ENCODE peak calls at places on chromosomes 5 and 9, in eight cellular contexts. One of them, this sample, is unnamed.

GRCh38 chr5:57576317-57576716 is 93.7 kb upstream of the ACTBL2 start:
- DNase-seq in OCI-LY7: no peak
- DNase-seq in activated CD4-positive, alpha-beta T cell treated with anti-CD3 and anti-CD28 coated beads for 1 hour: no peak
- DNase-seq in thoracic aorta: no peak
- DNase-seq in putamen: no peak
- DNase-seq in NCI-H2107: no peak
- DNase-seq in T-cell: no peak
- DNase-seq in activated naive CD8-positive, alpha-beta T cell treated with anti-CD3 and anti-CD28 coated beads, Interleukin-2, amount 50 U/mL, for 24 hours: no peak
- DNase-seq in this sample: no peak

GRCh38 chr5:65037845-65038815 is 269.4 kb downstream of the CWC27 start:
- DNase-seq in OCI-LY7: peak; percentile 47
- DNase-seq in NCI-H2107: no peak
- DNase-seq in putamen: no peak
- DNase-seq in thoracic aorta: no peak
- DNase-seq in activated naive CD8-positive, alpha-beta T cell treated with anti-CD3 and anti-CD28 coated beads, Interleukin-2, amount 50 U/mL, for 24 hours: no peak
- DNase-seq in T-cell: no peak
- DNase-seq in activated CD4-positive, alpha-beta T cell treated with anti-CD3 and anti-CD28 coated beads for 1 hour: no peak
- DNase-seq in this sample: no peak

GRCh38 chr5:9339206-9339818 is 206.6 kb downstream of the SEMA5A start:
- DNase-seq in T-cell: no peak
- DNase-seq in thoracic aorta: no peak
- DNase-seq in putamen: no peak
- DNase-seq in activated naive CD8-positive, alpha-beta T cell treated with anti-CD3 and anti-CD28 coated beads, Interleukin-2, amount 50 U/mL, for 24 hours: peak; percentile 4
- DNase-seq in activated CD4-positive, alpha-beta T cell treated with anti-CD3 and anti-CD28 coated beads for 1 hour: no peak
- DNase-seq in OCI-LY7: peak; percentile 7
- DNase-seq in NCI-H2107: no peak
- DNase-seq in this sample: no peak

GRCh38 chr5:141192110-141192725 is at the start of gene PCDHB10:
- DNase-seq in NCI-H2107: no peak
- DNase-seq in T-cell: no peak
- DNase-seq in activated CD4-positive, alpha-beta T cell treated with anti-CD3 and anti-CD28 coated beads for 1 hour: no peak
- DNase-seq in OCI-LY7: peak; percentile 34
- DNase-seq in activated naive CD8-positive, alpha-beta T cell treated with anti-CD3 and anti-CD28 coated beads, Interleukin-2, amount 50 U/mL, for 24 hours: peak; percentile 25
- DNase-seq in putamen: peak; percentile 9
- DNase-seq in thoracic aorta: no peak
- DNase-seq in this sample: no peak

GRCh38 chr5:143033535-143034260 is 263.5 kb downstream of the ARHGAP26 start:
- DNase-seq in OCI-LY7: no peak
- DNase-seq in thoracic aorta: no peak
- DNase-seq in activated naive CD8-positive, alpha-beta T cell treated with anti-CD3 and anti-CD28 coated beads, Interleukin-2, amount 50 U/mL, for 24 hours: no peak
- DNase-seq in activated CD4-positive, alpha-beta T cell treated with anti-CD3 and anti-CD28 coated beads for 1 hour: no peak
- DNase-seq in putamen: no peak
- DNase-seq in NCI-H2107: no peak
- DNase-seq in T-cell: no peak
- DNase-seq in this sample: no peak

GRCh38 chr9:128657344-128657704 is 677 bp upstream of the DYNC2I2 start:
- DNase-seq in activated CD4-positive, alpha-beta T cell treated with anti-CD3 and anti-CD28 coated beads for 1 hour: no peak
- DNase-seq in activated naive CD8-positive, alpha-beta T cell treated with anti-CD3 and anti-CD28 coated beads, Interleukin-2, amount 50 U/mL, for 24 hours: no peak
- DNase-seq in OCI-LY7: no peak
- DNase-seq in putamen: no peak
- DNase-seq in NCI-H2107: no peak
- DNase-seq in T-cell: no peak
- DNase-seq in thoracic aorta: no peak
- DNase-seq in this sample: no peak

GRCh38 chr5:17436345-17436744 is 61.7 kb upstream of the TAF11L2 start:
- DNase-seq in OCI-LY7: no peak
- DNase-seq in NCI-H2107: no peak
- DNase-seq in thoracic aorta: no peak
- DNase-seq in activated CD4-positive, alpha-beta T cell treated with anti-CD3 and anti-CD28 coated beads for 1 hour: no peak
- DNase-seq in T-cell: no peak
- DNase-seq in putamen: no peak
- DNase-seq in activated naive CD8-positive, alpha-beta T cell treated with anti-CD3 and anti-CD28 coated beads, Interleukin-2, amount 50 U/mL, for 24 hours: no peak
- DNase-seq in this sample: no peak

GRCh38 chr9:109986423-109987055 is 206.5 kb downstream of the PALM2AKAP2 start:
- DNase-seq in NCI-H2107: no peak
- DNase-seq in thoracic aorta: no peak
- DNase-seq in T-cell: no peak
- DNase-seq in putamen: no peak
- DNase-seq in OCI-LY7: no peak
- DNase-seq in activated CD4-positive, alpha-beta T cell treated with anti-CD3 and anti-CD28 coated beads for 1 hour: no peak
- DNase-seq in activated naive CD8-positive, alpha-beta T cell treated with anti-CD3 and anti-CD28 coated beads, Interleukin-2, amount 50 U/mL, for 24 hours: no peak
- DNase-seq in this sample: no peak

GRCh38 chr5:181221792-181222629 is 1.1 kb upstream of the TRIM41 start:
- DNase-seq in activated naive CD8-positive, alpha-beta T cell treated with anti-CD3 and anti-CD28 coated beads, Interleukin-2, amount 50 U/mL, for 24 hours: peak; percentile 97
- DNase-seq in T-cell: peak; percentile 90
- DNase-seq in NCI-H2107: no peak
- DNase-seq in thoracic aorta: peak; percentile 83
- DNase-seq in activated CD4-positive, alpha-beta T cell treated with anti-CD3 and anti-CD28 coated beads for 1 hour: peak; percentile 97
- DNase-seq in putamen: peak; percentile 91
- DNase-seq in OCI-LY7: peak; percentile 89
- DNase-seq in this sample: no peak

GRCh38 chr5:177455036-177455660 is 8.5 kb downstream of the PRR7 start:
- DNase-seq in putamen: peak; percentile 53
- DNase-seq in NCI-H2107: no peak
- DNase-seq in thoracic aorta: no peak
- DNase-seq in activated CD4-positive, alpha-beta T cell treated with anti-CD3 and anti-CD28 coated beads for 1 hour: peak; percentile 89
- DNase-seq in T-cell: peak; percentile 90
- DNase-seq in activated naive CD8-positive, alpha-beta T cell treated with anti-CD3 and anti-CD28 coated beads, Interleukin-2, amount 50 U/mL, for 24 hours: peak; percentile 96
- DNase-seq in OCI-LY7: peak; percentile 94
- DNase-seq in this sample: peak; percentile 50

GRCh38 chr5:164277720-164278119 is 772.3 kb downstream of the MAT2B start:
- DNase-seq in OCI-LY7: no peak
- DNase-seq in activated CD4-positive, alpha-beta T cell treated with anti-CD3 and anti-CD28 coated beads for 1 hour: no peak
- DNase-seq in thoracic aorta: no peak
- DNase-seq in activated naive CD8-positive, alpha-beta T cell treated with anti-CD3 and anti-CD28 coated beads, Interleukin-2, amount 50 U/mL, for 24 hours: no peak
- DNase-seq in putamen: peak; percentile 73
- DNase-seq in NCI-H2107: no peak
- DNase-seq in T-cell: no peak
- DNase-seq in this sample: no peak

GRCh38 chr5:132387649-132388117 is 18.2 kb downstream of the SLC22A5 start:
- DNase-seq in putamen: no peak
- DNase-seq in OCI-LY7: no peak
- DNase-seq in activated CD4-positive, alpha-beta T cell treated with anti-CD3 and anti-CD28 coated beads for 1 hour: no peak
- DNase-seq in thoracic aorta: peak; percentile 65
- DNase-seq in activated naive CD8-positive, alpha-beta T cell treated with anti-CD3 and anti-CD28 coated beads, Interleukin-2, amount 50 U/mL, for 24 hours: no peak
- DNase-seq in T-cell: no peak
- DNase-seq in NCI-H2107: no peak
- DNase-seq in this sample: no peak

GRCh38 chr9:99057665-99058625 is 47.0 kb upstream of the TGFBR1 start:
- DNase-seq in OCI-LY7: peak; percentile 83
- DNase-seq in NCI-H2107: no peak
- DNase-seq in T-cell: peak; percentile 69
- DNase-seq in putamen: peak; percentile 31
- DNase-seq in thoracic aorta: no peak
- DNase-seq in activated naive CD8-positive, alpha-beta T cell treated with anti-CD3 and anti-CD28 coated beads, Interleukin-2, amount 50 U/mL, for 24 hours: peak; percentile 76
- DNase-seq in activated CD4-positive, alpha-beta T cell treated with anti-CD3 and anti-CD28 coated beads for 1 hour: peak; percentile 39
- DNase-seq in this sample: no peak